ENCODE peak calls at places on chromosomes 16 and 17, in seven cellular contexts. N is EL, L is GM18507, J is left colon, X is T follicular helper cell, Q is GM12891, D is HEK293T. G is an unnamed sample.
A peak's percentile ranks its signal among the peaks of the same experiment; 100 is the strongest.

GRCh38 chr16:17461951-17462729 is 8.6 kb downstream of the XYLT1 start:
- DNase-seq in N (no peak), L (no peak), J (no peak), X (no peak), Q (no peak), D (no peak), G (no peak)

GRCh38 chr17:19482571-19482970 is 51.1 kb upstream of the SLC47A1 start:
- DNase-seq in N (peak; percentile 72), L (no peak), J (no peak), X (no peak), Q (no peak), D (no peak), G (no peak)

GRCh38 chr17:43779145-43780125 is 658 bp upstream of the DUSP3 start:
- DNase-seq in N (peak; percentile 42), L (no peak), J (peak; percentile 57), X (no peak), Q (no peak), D (peak; percentile 57), G (no peak)

GRCh38 chr16:68564367-68564985 is 25.4 kb downstream of the ZFP90 start:
- DNase-seq in N (no peak), L (no peak), J (no peak), X (no peak), Q (no peak), D (no peak), G (no peak)

GRCh38 chr17:17805575-17805974 is 31.2 kb downstream of the SREBF1 start:
- DNase-seq in N (no peak), L (no peak), J (no peak), X (no peak), Q (no peak), D (no peak), G (no peak)

GRCh38 chr17:67050476-67051154 is 6.3 kb downstream of the CACNG1 start:
- DNase-seq in N (no peak), L (no peak), J (peak; percentile 1), X (no peak), Q (no peak), D (no peak), G (no peak)

GRCh38 chr16:88770459-88771293 is 14.3 kb downstream of the PIEZO1 start:
- DNase-seq in N (no peak), L (no peak), J (peak; percentile 77), X (no peak), Q (no peak), D (peak; percentile 77), G (peak; percentile 53)

GRCh38 chr17:47959825-47960655 is 2.4 kb upstream of the PRR15L start:
- DNase-seq in N (no peak), L (no peak), J (peak; percentile 80), X (no peak), Q (no peak), D (no peak), G (no peak)

GRCh38 chr16:81567987-81568748 is 123.6 kb downstream of the CMIP start:
- DNase-seq in N (peak; percentile 88), L (no peak), J (no peak), X (no peak), Q (no peak), D (no peak), G (no peak)

GRCh38 chr17:61400058-61400785 is 579 bp downstream of the TBX2 start:
- DNase-seq in N (peak; percentile 61), L (no peak), J (no peak), X (no peak), Q (no peak), D (peak; percentile 58), G (no peak)

GRCh38 chr17:80478487-80479245 is 2.3 kb upstream of the NPTX1 start:
- DNase-seq in N (no peak), L (no peak), J (no peak), X (no peak), Q (no peak), D (no peak), G (no peak)

GRCh38 chr16:6949240-6949639 is 383.4 kb upstream of the RBFOX1 start:
- DNase-seq in N (no peak), L (no peak), J (no peak), X (no peak), Q (no peak), D (no peak), G (no peak)

GRCh38 chr17:41681776-41682175 is 6.9 kb upstream of the EIF1 start:
- DNase-seq in N (no peak), L (no peak), J (no peak), X (no peak), Q (no peak), D (no peak), G (no peak)

GRCh38 chr17:17235212-17236174 is 1.5 kb downstream of the FLCN start:
- DNase-seq in N (peak; percentile 56), L (no peak), J (no peak), X (no peak), Q (no peak), D (peak; percentile 23), G (peak; percentile 32)

GRCh38 chr17:38898291-38898679 is 27.1 kb upstream of the LASP1NB start:
- DNase-seq in N (no peak), L (no peak), J (peak; percentile 59), X (no peak), Q (no peak), D (no peak), G (no peak)

GRCh38 chr17:39706921-39707337 is 7.1 kb downstream of the ERBB2 start:
- DNase-seq in N (no peak), L (no peak), J (peak; percentile 71), X (no peak), Q (no peak), D (no peak), G (no peak)

GRCh38 chr16:51636913-51637743 is 486.1 kb upstream of the SALL1 start:
- DNase-seq in N (peak; percentile 84), L (no peak), J (no peak), X (no peak), Q (no peak), D (no peak), G (no peak)

GRCh38 chr17:73455050-73455687 is 143.4 kb upstream of the CDC42EP4 start:
- DNase-seq in N (no peak), L (no peak), J (peak; percentile 37), X (no peak), Q (no peak), D (no peak), G (no peak)

GRCh38 chr17:28686296-28686695 is 24.3 kb downstream of the SUPT6H start:
- DNase-seq in N (no peak), L (no peak), J (no peak), X (no peak), Q (no peak), D (no peak), G (no peak)